ENCODE peak calls at places on chromosomes 1 and 21, in six cellular contexts. M is neural progenitor cell, J is esophagus squamous epithelium, K is adrenal gland, Q is AG04450, N is pancreas. I is an unnamed sample.
A peak's percentile ranks its signal among the peaks of the same experiment; 100 is the strongest.

GRCh38 chr1:153658400-153659174 is at the start of gene SNAPIN:
- DNase-seq in Q (peak; percentile 49), K (peak; percentile 93), N (peak; percentile 92), M (peak; percentile 95), J (peak; percentile 59), I (peak; percentile 98)

GRCh38 chr1:109932232-109932631 is 21.6 kb downstream of the CSF1 start:
- DNase-seq in Q (no peak), N (no peak), K (no peak), J (no peak), M (no peak), I (no peak)

GRCh38 chr1:109821831-109822745 is 58.4 kb upstream of the EPS8L3 start:
- DNase-seq in K (peak; percentile 81), J (no peak), N (no peak), M (no peak), Q (no peak), I (peak; percentile 79)

GRCh38 chr1:84255586-84255985 is 45.9 kb upstream of the SAMD13 start:
- DNase-seq in Q (no peak), K (no peak), M (no peak), J (no peak), N (no peak), I (no peak)

GRCh38 chr1:232704694-232705680 is 75.1 kb upstream of the SIPA1L2 start:
- DNase-seq in K (peak; percentile 84), Q (peak; percentile 56), J (no peak), N (peak; percentile 46), M (no peak), I (no peak)

GRCh38 chr1:39919545-39919944 is 17.8 kb upstream of the MYCL start:
- DNase-seq in J (no peak), N (no peak), K (no peak), Q (peak; percentile 21), M (peak; percentile 77), I (no peak)

GRCh38 chr1:245704765-245705164 is 550.0 kb downstream of the KIF26B start:
- DNase-seq in J (no peak), N (no peak), Q (no peak), K (no peak), M (no peak), I (peak; percentile 16)

GRCh38 chr1:3903141-3904005 is 3.3 kb upstream of the C1orf174 start:
- DNase-seq in N (peak; percentile 42), M (no peak), K (no peak), Q (no peak), J (no peak), I (peak; percentile 82)

GRCh38 chr1:206909167-206909882 is 12.1 kb downstream of the IL24 start:
- DNase-seq in J (no peak), K (peak; percentile 54), Q (no peak), M (peak; percentile 71), N (peak; percentile 87), I (peak; percentile 88)

GRCh38 chr1:58155418-58156123 is 391.0 kb downstream of the OMA1 start:
- DNase-seq in N (no peak), M (peak; percentile 81), J (no peak), K (no peak), Q (no peak), I (no peak)

GRCh38 chr1:22224631-22225030 is 81.7 kb upstream of the WNT4 start:
- DNase-seq in J (no peak), M (no peak), N (no peak), Q (no peak), K (no peak), I (peak; percentile 4)

GRCh38 chr21:34965200-34966174 is 83.6 kb downstream of the RUNX1 start:
- DNase-seq in K (no peak), M (no peak), N (no peak), J (no peak), Q (peak; percentile 34), I (no peak)

GRCh38 chr21:46054447-46054846 is 43.5 kb upstream of the COL6A2 start:
- DNase-seq in K (no peak), J (no peak), M (peak; percentile 57), Q (no peak), N (no peak), I (no peak)

GRCh38 chr1:230816018-230816417 is 52.3 kb downstream of the C1orf198 start:
- DNase-seq in K (no peak), Q (no peak), J (no peak), M (no peak), N (no peak), I (no peak)

GRCh38 chr1:23478896-23479790 is 4.8 kb downstream of the ASAP3 start:
- DNase-seq in N (peak; percentile 73), K (peak; percentile 93), M (no peak), J (no peak), Q (no peak), I (no peak)

GRCh38 chr1:52603301-52603675 is 1.1 kb downstream of the GPX7 start:
- DNase-seq in N (no peak), K (no peak), M (no peak), J (no peak), Q (no peak), I (no peak)

GRCh38 chr1:63779338-63779819 is 5.6 kb downstream of the ROR1 start:
- DNase-seq in K (no peak), N (no peak), Q (peak; percentile 29), M (no peak), J (no peak), I (no peak)

GRCh38 chr1:206098242-206098919 is 18.8 kb downstream of the AVPR1B start:
- DNase-seq in J (no peak), Q (no peak), M (no peak), N (no peak), K (no peak), I (no peak)

GRCh38 chr1:167305705-167306277 is 85.1 kb downstream of the POU2F1 start:
- DNase-seq in Q (no peak), N (no peak), J (no peak), K (no peak), M (no peak), I (no peak)
- H3K27ac ChIP-seq in Q (no peak overlapping the region), N (no peak overlapping the region), J (no peak overlapping the region), K (no peak overlapping the region), M (no peak overlapping the region), I (no peak overlapping the region)

GRCh38 chr1:160710531-160711252 is 930 bp downstream of the CD48 start:
- DNase-seq in Q (no peak), J (no peak), K (no peak), M (no peak), N (no peak), I (no peak)

GRCh38 chr1:160708821-160709220 is 2.8 kb downstream of the CD48 start:
- DNase-seq in Q (no peak), N (no peak), K (no peak), J (no peak), M (no peak), I (no peak)

GRCh38 chr1:160709715-160710114 is 1.9 kb downstream of the CD48 start:
- DNase-seq in N (no peak), J (no peak), Q (no peak), M (no peak), K (no peak), I (no peak)

GRCh38 chr1:160707171-160708109 is 4.2 kb downstream of the CD48 start:
- DNase-seq in M (no peak), K (no peak), J (no peak), N (no peak), Q (no peak), I (no peak)

DNA sequence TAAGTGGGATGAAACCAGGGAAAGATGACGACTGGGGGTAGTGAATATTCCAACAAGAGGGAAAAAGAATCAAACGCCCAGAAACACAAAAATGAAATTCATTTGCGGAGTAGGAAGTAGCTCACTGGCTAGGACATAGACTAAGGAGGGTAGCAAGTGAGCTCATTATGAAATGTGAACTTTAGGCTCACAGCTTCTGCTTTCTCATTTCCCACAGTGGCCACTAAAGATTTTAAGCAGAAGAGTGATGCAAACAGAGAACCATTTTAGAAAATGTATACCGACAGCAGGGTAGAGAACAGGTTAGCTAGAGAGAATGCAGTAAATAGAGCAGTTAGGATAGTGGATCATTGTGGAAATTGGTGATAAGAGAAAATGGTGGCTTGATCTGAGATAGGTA is 3.5 kb downstream of the CD48 start:
- DNase-seq in N (no peak), K (no peak), J (no peak), Q (no peak), M (no peak), I (no peak)
- H3K27ac ChIP-seq in N (no peak overlapping the region), K (peak overlapping the region; percentile 65), J (peak overlapping the region; percentile 43), Q (no peak overlapping the region), M (no peak overlapping the region), I (peak overlapping the region; percentile 64)

GRCh38 chr1:61082336-61083013 is at the start of gene NFIA:
- DNase-seq in M (no peak), K (peak; percentile 72), N (peak; percentile 72), J (no peak), Q (no peak), I (peak; percentile 80)

GRCh38 chr1:61085191-61086086 is 3.1 kb downstream of the NFIA start:
- DNase-seq in Q (no peak), J (no peak), N (no peak), M (no peak), K (no peak), I (no peak)

GRCh38 chr1:61084560-61084991 is 2.2 kb downstream of the NFIA start:
- DNase-seq in Q (no peak), M (no peak), K (no peak), J (no peak), N (no peak), I (no peak)

GRCh38 chr1:61083014-61083798 is 845 bp downstream of the NFIA start:
- DNase-seq in N (peak; percentile 41), M (peak; percentile 66), Q (no peak), J (no peak), K (peak; percentile 32), I (peak; percentile 84)

GRCh38 chr1:61083799-61084385 is 1.5 kb downstream of the NFIA start:
- DNase-seq in N (no peak), K (peak; percentile 36), J (no peak), Q (no peak), M (no peak), I (no peak)
- H3K27ac ChIP-seq in N (peak overlapping the region; percentile 76), K (peak overlapping the region; percentile 97), J (peak overlapping the region; percentile 95), Q (no peak overlapping the region), M (no peak overlapping the region), I (peak overlapping the region; percentile 81)

GRCh38 chr21:37370152-37371040 is 3.8 kb downstream of the DYRK1A start:
- DNase-seq in M (no peak), N (no peak), J (no peak), K (no peak), Q (no peak), I (no peak)

GRCh38 chr21:37371041-37371397 is 4.4 kb downstream of the DYRK1A start:
- DNase-seq in J (no peak), Q (no peak), N (no peak), K (no peak), M (no peak), I (no peak)

GRCh38 chr21:37368536-37369279 is 2.1 kb downstream of the DYRK1A start:
- DNase-seq in N (no peak), M (no peak), J (no peak), K (no peak), Q (no peak), I (no peak)

GRCh38 chr21:37367758-37368535 is 1.4 kb downstream of the DYRK1A start:
- DNase-seq in Q (no peak), N (peak; percentile 55), J (no peak), M (peak; percentile 44), K (peak; percentile 59), I (peak; percentile 90)

DNA sequence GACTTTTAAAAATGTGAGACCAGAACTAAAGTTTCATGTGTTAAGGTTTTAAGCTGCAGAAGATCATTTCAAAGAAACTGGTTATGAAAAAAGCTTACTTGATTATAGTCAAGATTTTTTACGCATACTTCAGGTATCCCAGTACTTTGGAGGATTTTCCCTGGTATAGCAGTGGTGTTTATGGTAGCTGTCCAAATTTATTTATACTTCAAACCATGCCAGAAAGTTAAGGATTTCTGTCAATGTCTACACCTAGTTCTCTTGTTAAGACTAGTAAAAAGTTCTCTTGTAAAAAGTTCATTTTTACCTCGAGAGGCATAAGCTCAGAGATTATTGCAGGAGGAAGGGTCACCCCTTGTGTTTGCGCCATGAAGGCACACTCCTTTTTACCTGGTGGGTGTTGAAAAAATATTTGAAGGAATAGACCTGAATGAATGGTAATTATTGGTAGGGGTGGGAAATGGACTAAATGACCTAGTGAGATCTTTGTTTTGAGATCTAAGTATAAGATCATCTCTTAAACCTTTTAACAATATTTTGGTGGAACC is 2.8 kb downstream of the DYRK1A start:
- DNase-seq in N (no peak), K (no peak), J (no peak), Q (no peak), M (no peak), I (no peak)
- H3K27ac ChIP-seq in N (no peak overlapping the region), K (peak overlapping the region; percentile 100), J (peak overlapping the region; percentile 100), Q (no peak overlapping the region), M (no peak overlapping the region), I (no peak overlapping the region)

I was measured in spleen.